ENCODE peak calls at places on chromosomes 5 and 9, in nine cellular contexts. T is psoas muscle, P is breast epithelium, N is Panc1, M is Peyer's patch, I is body of pancreas, F is H9, B is PC-9, U is fibroblast of mammary gland. K is an unnamed sample.

GRCh38 chr5:137254153-137254552 is 245.0 kb downstream of the SPOCK1 start:
- DNase-seq in T (no peak), P (no peak), N (no peak), M (no peak), I (no peak), F (no peak), B (no peak), U (peak; percentile 94), K (no peak)

GRCh38 chr5:151499636-151500035 is 52.2 kb downstream of the SLC36A1 start:
- DNase-seq in T (no peak), P (no peak), N (no peak), M (no peak), I (no peak), F (no peak), B (no peak), U (no peak), K (no peak)

GRCh38 chr9:135616621-135617537 is 22.5 kb downstream of the GLT6D1 start:
- DNase-seq in T (no peak), P (peak; percentile 14), N (no peak), M (no peak), I (no peak), F (no peak), B (no peak), U (no peak), K (no peak)

GRCh38 chr9:23537192-23538059 is 288.6 kb downstream of the ELAVL2 start:
- DNase-seq in T (no peak), P (no peak), N (no peak), M (no peak), I (no peak), F (no peak), B (no peak), U (no peak), K (no peak)

GRCh38 chr5:121967187-121967586 is 5.4 kb downstream of the SRFBP1 start:
- DNase-seq in T (no peak), P (no peak), N (no peak), M (no peak), I (no peak), F (no peak), B (no peak), U (peak; percentile 62), K (no peak)

GRCh38 chr9:77210116-77210515 is 32.8 kb downstream of the VPS13A start:
- DNase-seq in T (no peak), P (no peak), N (no peak), M (no peak), I (no peak), F (peak; percentile 80), B (no peak), U (no peak), K (no peak)

GRCh38 chr5:111859533-111860270 is 102.7 kb upstream of the NREP start:
- DNase-seq in T (no peak), P (no peak), N (no peak), M (no peak), I (no peak), F (no peak), B (no peak), U (peak; percentile 96), K (no peak)

GRCh38 chr5:115578657-115579056 is 23.6 kb downstream of the TICAM2 start:
- DNase-seq in T (no peak), P (no peak), N (no peak), M (no peak), I (no peak), F (no peak), B (no peak), U (no peak), K (no peak)

GRCh38 chr5:142053434-142054253 is 40.8 kb upstream of the GNPDA1 start:
- DNase-seq in T (no peak), P (no peak), N (no peak), M (no peak), I (peak; percentile 10), F (no peak), B (peak; percentile 31), U (peak; percentile 80), K (no peak)

GRCh38 chr5:142046191-142046590 is 33.4 kb upstream of the GNPDA1 start:
- DNase-seq in T (no peak), P (no peak), N (no peak), M (no peak), I (no peak), F (no peak), B (no peak), U (no peak), K (no peak)

DNA sequence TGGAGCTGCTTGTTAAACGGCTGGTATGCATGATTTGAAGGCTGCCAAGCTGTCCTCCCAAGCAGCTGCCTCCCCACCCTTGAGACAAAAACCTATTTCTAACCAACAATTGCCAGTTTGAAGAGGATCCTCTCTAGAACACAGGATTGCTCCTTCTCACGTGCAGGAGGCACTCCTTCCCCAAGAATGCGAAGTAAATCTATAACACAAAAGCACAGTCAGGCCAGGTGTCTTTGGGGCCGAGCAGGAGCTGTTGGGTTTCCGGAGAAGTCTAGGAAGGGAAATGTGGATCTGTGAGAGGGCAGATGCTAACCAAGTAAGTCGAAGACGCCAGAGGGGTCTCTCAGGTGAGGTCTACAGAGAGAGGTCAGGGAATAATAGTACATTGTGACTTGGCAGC is 35.4 kb upstream of the GNPDA1 start:
- DNase-seq in T (no peak), P (no peak), N (no peak), M (no peak), I (no peak), F (peak; percentile 69), B (no peak), U (no peak), K (no peak)
- TF ChIP-seq CTCF in T (no peak), P (no peak), N (no peak), M (no peak), I (no peak), F (peak; percentile 44), B (no peak), U (no peak), K (no peak)

GRCh38 chr5:80174790-80175189 is 81.1 kb downstream of the SERINC5 start:
- DNase-seq in T (no peak), P (no peak), N (no peak), M (no peak), I (no peak), F (no peak), B (no peak), U (no peak), K (no peak)
- TF ChIP-seq CTCF in T (no peak), P (no peak), N (no peak), M (no peak), I (no peak), F (no peak), B (no peak), U (no peak), K (no peak)

DNA sequence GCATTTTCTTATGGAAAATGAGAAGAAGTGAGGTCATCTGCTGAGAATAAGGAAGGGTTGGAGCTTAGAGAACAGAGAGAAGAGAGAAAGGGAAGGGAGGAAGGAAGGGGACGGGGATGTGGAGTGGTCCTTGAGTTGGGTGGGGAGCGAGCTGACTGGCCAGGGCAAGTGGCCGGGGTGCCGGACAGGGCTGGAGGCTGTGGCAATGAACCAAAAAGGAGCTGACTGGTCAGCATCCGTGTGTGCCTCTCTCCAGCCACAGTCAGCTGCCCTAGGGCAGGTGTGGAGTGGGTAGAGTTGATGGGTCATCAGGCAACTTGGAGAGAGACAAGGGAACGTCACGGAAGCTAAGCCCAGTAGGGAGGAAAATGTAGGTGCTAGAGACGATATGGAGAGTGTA is 234.9 kb upstream of the DAP start:
- DNase-seq in T (no peak), P (no peak), N (no peak), M (no peak), I (no peak), F (no peak), B (no peak), U (no peak), K (no peak)
- TF ChIP-seq CTCF in T (no peak), P (no peak), N (no peak), M (no peak), I (no peak), F (no peak), B (no peak), U (no peak), K (no peak)

GRCh38 chr5:149962040-149962439 is 1.5 kb downstream of the SLC26A2 start:
- DNase-seq in T (no peak), P (no peak), N (peak; percentile 41), M (no peak), I (no peak), F (no peak), B (peak; percentile 16), U (peak; percentile 78), K (no peak)
- TF ChIP-seq CTCF in T (peak; percentile 32), P (peak; percentile 37), N (peak; percentile 74), M (no peak), I (peak; percentile 32), F (peak; percentile 61), B (peak; percentile 71), U (peak; percentile 71), K (no peak)

GRCh38 chr5:57383093-57383861 is 99.3 kb downstream of the ACTBL2 start:
- DNase-seq in T (no peak), P (no peak), N (peak; percentile 82), M (no peak), I (no peak), F (no peak), B (peak; percentile 62), U (peak; percentile 89), K (no peak)
- TF ChIP-seq CTCF in T (no peak), P (no peak), N (peak; percentile 50), M (no peak), I (no peak), F (no peak), B (no peak), U (peak; percentile 60), K (no peak)

DNA sequence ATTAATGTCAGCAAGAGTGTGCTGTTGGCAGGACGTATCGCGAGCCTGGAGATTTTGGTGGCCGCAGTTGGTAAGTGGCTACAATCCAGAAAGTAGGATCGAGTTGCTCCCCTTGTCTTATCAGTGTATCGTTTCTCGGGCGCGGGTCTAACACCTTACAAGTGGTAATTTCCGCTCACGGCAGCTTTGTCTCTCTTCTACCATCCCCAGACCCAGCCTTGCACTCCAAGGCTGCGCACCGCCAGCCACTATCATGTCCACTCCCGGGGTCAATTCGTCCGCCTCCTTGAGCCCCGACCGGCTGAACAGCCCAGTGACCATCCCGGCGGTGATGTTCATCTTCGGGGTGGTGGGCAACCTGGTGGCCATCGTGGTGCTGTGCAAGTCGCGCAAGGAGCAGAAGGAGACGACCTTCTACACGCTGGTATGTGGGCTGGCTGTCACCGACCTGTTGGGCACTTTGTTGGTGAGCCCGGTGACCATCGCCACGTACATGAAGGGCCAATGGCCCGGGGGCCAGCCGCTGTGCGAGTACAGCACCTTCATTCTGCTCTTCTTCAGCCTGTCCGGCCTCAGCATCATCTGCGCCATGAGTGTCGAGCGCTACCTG is 1.1 kb downstream of the PTGER4 start:
- DNase-seq in T (peak; percentile 59), P (no peak), N (no peak), M (no peak), I (peak; percentile 51), F (peak; percentile 54), B (no peak), U (no peak), K (peak; percentile 36)
- TF ChIP-seq CTCF in T (no peak), P (peak; percentile 8), N (peak; percentile 62), M (no peak), I (peak; percentile 19), F (peak; percentile 41), B (no peak), U (no peak), K (no peak)

GRCh38 chr5:175059687-175060194 is 335.4 kb downstream of the MSX2 start:
- DNase-seq in T (peak; percentile 56), P (no peak), N (no peak), M (no peak), I (peak; percentile 26), F (peak; percentile 89), B (no peak), U (no peak), K (no peak)
- TF ChIP-seq CTCF in T (no peak), P (no peak), N (no peak), M (no peak), I (no peak), F (peak; percentile 65), B (no peak), U (no peak), K (no peak)

K was measured in activated B cell treated with CpG ODN at 0.5 μM for 24 hours.